ENCODE peak calls at places on chromosome 13, in six cellular contexts. W is iPS DF 19.7, X is WTC11, S is DMS 273 treated with DMSO at 0.1 percent for 48 hours, B is ACHN, J is AG09309. R is an unnamed sample.

GRCh38 chr13:68030152-68030809 is 800.1 kb upstream of the PCDH9 start:
- DNase-seq in W (no peak), X (no peak), S (no peak), B (no peak), J (no peak), R (no peak)

GRCh38 chr13:60343978-60344377 is 53.0 kb upstream of the TDRD3 start:
- DNase-seq in W (no peak), X (no peak), S (no peak), B (no peak), J (no peak), R (no peak)

GRCh38 chr13:110285991-110286923 is 20.7 kb downstream of the COL4A1 start:
- DNase-seq in W (no peak), X (no peak), S (no peak), B (no peak), J (no peak), R (no peak)

GRCh38 chr13:43146400-43146799 is 123.0 kb downstream of the DNAJC15 start:
- DNase-seq in W (no peak), X (no peak), S (no peak), B (no peak), J (no peak), R (no peak)

GRCh38 chr13:93861818-93862217 is 617.7 kb downstream of the DCT start:
- DNase-seq in W (no peak), X (no peak), S (no peak), B (peak; percentile 76), J (peak; percentile 32), R (no peak)

GRCh38 chr13:40479196-40479845 is 187.1 kb downstream of the FOXO1 start:
- DNase-seq in W (no peak), X (no peak), S (no peak), B (no peak), J (no peak), R (no peak)

GRCh38 chr13:73000027-73000674 is 58.7 kb upstream of the KLF5 start:
- DNase-seq in W (no peak), X (no peak), S (no peak), B (no peak), J (no peak), R (no peak)

GRCh38 chr13:31982540-31982939 is 49.0 kb upstream of the FRY start:
- DNase-seq in W (no peak), X (no peak), S (no peak), B (peak; percentile 88), J (peak; percentile 85), R (no peak)

GRCh38 chr13:107867701-107868661 is 347.4 kb downstream of the LIG4 start:
- DNase-seq in W (no peak), X (peak; percentile 63), S (no peak), B (peak; percentile 67), J (no peak), R (no peak)

R was measured in lower leg skin.